ENCODE peak calls at places on chromosomes 5 and 9, in four cellular contexts. V is HL-60, U is K562, W is GM12878. Q is an unnamed sample.
A peak's percentile ranks its signal among the peaks of the same experiment; 100 is the strongest.

GRCh38 chr9:12718482-12719026 is 25.4 kb downstream of the TYRP1 start:
- DNase-seq in V (no peak), W (no peak), U (no peak), Q (no peak)

GRCh38 chr5:107469064-107469463 is 201.7 kb downstream of the EFNA5 start:
- DNase-seq in W (no peak), U (no peak), V (no peak), Q (no peak)

GRCh38 chr9:133945977-133946753 is 46.0 kb downstream of the VAV2 start:
- DNase-seq in V (no peak), U (no peak), W (no peak), Q (no peak)

GRCh38 chr5:44546283-44546682 is 157.1 kb upstream of the FGF10 start:
- DNase-seq in V (no peak), W (no peak), U (no peak), Q (no peak)

GRCh38 chr9:79129865-79130480 is 441.8 kb upstream of the TLE4 start:
- DNase-seq in W (no peak), V (peak; percentile 30), U (peak; percentile 11), Q (no peak)

GRCh38 chr5:110371011-110371724 is 355.3 kb downstream of the TMEM232 start:
- DNase-seq in W (peak; percentile 2), U (no peak), V (no peak), Q (no peak)

GRCh38 chr5:54743997-54744788 is 226.6 kb downstream of the SNX18 start:
- DNase-seq in V (peak; percentile 53), U (peak; percentile 66), W (peak; percentile 45), Q (peak; percentile 8)

GRCh38 chr9:91176426-91176825 is 185.3 kb downstream of the AUH start:
- DNase-seq in U (no peak), W (no peak), V (no peak), Q (no peak)

GRCh38 chr9:124179196-124180071 is 78.3 kb upstream of the NEK6 start:
- DNase-seq in U (no peak), V (no peak), W (no peak), Q (no peak)

GRCh38 chr5:140828402-140828737 is 610 bp downstream of the PCDHA6 start:
- DNase-seq in V (no peak), W (no peak), U (no peak), Q (no peak)

GRCh38 chr9:71638627-71639026 is 129.7 kb downstream of the CEMIP2 start:
- DNase-seq in U (no peak), W (no peak), V (no peak), Q (no peak)

GRCh38 chr5:76458492-76458863 is 55.4 kb downstream of the IQGAP2 start:
- DNase-seq in U (no peak), W (no peak), V (no peak), Q (no peak)

GRCh38 chr9:89374176-89374575 is 55.9 kb downstream of the SECISBP2 start:
- DNase-seq in U (no peak), V (no peak), W (no peak), Q (no peak)

GRCh38 chr9:37408933-37409710 is 13.4 kb upstream of the GRHPR start:
- DNase-seq in U (peak; percentile 71), V (no peak), W (peak; percentile 100), Q (peak; percentile 47)

GRCh38 chr9:27279611-27280010 is 17.3 kb downstream of the EQTN start:
- DNase-seq in W (no peak), V (no peak), U (no peak), Q (no peak)

GRCh38 chr9:14293801-14294200 is 20.1 kb downstream of the NFIB start:
- DNase-seq in U (no peak), W (no peak), V (no peak), Q (no peak)

GRCh38 chr5:53008751-53009150 is 19.6 kb downstream of the ITGA2 start:
- DNase-seq in U (no peak), W (no peak), V (no peak), Q (no peak)

GRCh38 chr5:93581738-93582414 is 857 bp upstream of the NR2F1-AS1 start:
- DNase-seq in U (no peak), W (no peak), V (no peak), Q (no peak)

GRCh38 chr5:98679963-98680362 is 93.5 kb upstream of the RGMB start:
- DNase-seq in U (no peak), W (no peak), V (no peak), Q (no peak)

GRCh38 chr5:18220631-18221030 is 586.4 kb downstream of the TAF11L14 start:
- DNase-seq in U (no peak), W (no peak), V (no peak), Q (no peak)

GRCh38 chr5:12896086-12896485 is 991.8 kb upstream of the CTNND2 start:
- DNase-seq in W (no peak), U (no peak), V (no peak), Q (no peak)

GRCh38 chr5:178561746-178562264 is 28.4 kb downstream of the COL23A1 start:
- DNase-seq in U (no peak), V (peak; percentile 52), W (no peak), Q (no peak)

GRCh38 chr5:174355208-174355612 is 309.7 kb downstream of the NSG2 start:
- DNase-seq in U (no peak), V (peak; percentile 16), W (no peak), Q (no peak)

GRCh38 chr5:147382776-147383175 is 127.1 kb downstream of the DPYSL3 start:
- DNase-seq in U (no peak), W (no peak), V (no peak), Q (no peak)

GRCh38 chr5:76582252-76583162 is 40.7 kb downstream of the F2RL2 start:
- DNase-seq in W (peak; percentile 79), U (no peak), V (peak; percentile 1), Q (no peak)

GRCh38 chr5:86763914-86764313 is 146.2 kb downstream of the COX7C start:
- DNase-seq in V (no peak), W (no peak), U (no peak), Q (no peak)

GRCh38 chr5:72600401-72600981 is 93.3 kb upstream of the ZNF366 start:
- DNase-seq in W (no peak), U (no peak), V (no peak), Q (no peak)

GRCh38 chr5:62327627-62328026 is 21.6 kb downstream of the KIF2A start:
- DNase-seq in V (no peak), U (no peak), W (no peak), Q (no peak)

GRCh38 chr5:76555114-76555513 is 68.1 kb downstream of the F2RL2 start:
- DNase-seq in U (no peak), W (no peak), V (no peak), Q (no peak)

GRCh38 chr5:43663916-43664315 is 60.9 kb downstream of the NNT start:
- DNase-seq in U (no peak), W (no peak), V (no peak), Q (no peak)

GRCh38 chr5:15522141-15522540 is 22.2 kb downstream of the FBXL7 start:
- DNase-seq in W (no peak), U (no peak), V (no peak), Q (no peak)

GRCh38 chr5:38297830-38298608 is 39.7 kb downstream of the EGFLAM start:
- DNase-seq in W (no peak), V (no peak), U (no peak), Q (no peak)

GRCh38 chr5:97297063-97297715 is 114.1 kb upstream of the RIOK2 start:
- DNase-seq in U (no peak), W (peak; percentile 11), V (peak; percentile 27), Q (peak; percentile 18)

GRCh38 chr5:151492729-151493128 is 45.3 kb downstream of the SLC36A1 start:
- DNase-seq in V (peak; percentile 26), U (no peak), W (no peak), Q (no peak)

GRCh38 chr5:115541586-115541985 is 3.0 kb downstream of the FEM1C start:
- DNase-seq in U (no peak), W (no peak), V (no peak), Q (no peak)

GRCh38 chr5:133818031-133818431 is 150.4 kb downstream of the C5orf15 start:
- DNase-seq in U (no peak), W (no peak), V (no peak), Q (no peak)

GRCh38 chr5:179261301-179262125 is 83.7 kb downstream of the ADAMTS2 start:
- DNase-seq in W (no peak), V (no peak), U (peak; percentile 49), Q (no peak)

DNA sequence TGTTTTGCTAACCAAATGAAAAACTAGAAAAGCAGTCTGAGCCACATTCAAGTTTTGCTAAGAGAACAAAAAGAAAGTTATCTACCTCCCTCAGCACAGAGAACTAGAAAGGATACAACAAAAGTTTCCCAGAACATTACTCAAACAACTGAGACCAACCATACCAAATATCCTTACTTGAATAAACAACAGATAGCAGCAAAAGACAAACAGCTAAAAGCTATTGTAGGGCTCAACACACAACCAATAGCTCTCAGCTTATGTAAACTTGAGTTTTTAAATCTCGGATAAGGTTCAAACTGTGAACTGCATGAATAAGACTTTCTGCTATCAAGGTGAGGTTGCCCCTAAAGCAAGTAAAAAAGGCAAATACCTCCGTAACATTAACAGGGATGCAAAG is 3.5 kb downstream of the EPB41L4A start:
- DNase-seq in V (no peak), U (no peak), W (no peak), Q (no peak)
- TF ChIP-seq SPI1 in V (no peak), U (no peak), W (no peak), Q (no peak)

GRCh38 chr5:92042237-92042636 is 659.1 kb upstream of the ARRDC3 start:
- DNase-seq in W (no peak), V (no peak), U (no peak), Q (no peak)
- TF ChIP-seq SPI1 in W (no peak), V (no peak), U (no peak), Q (no peak)

GRCh38 chr5:42026446-42026845 is 101.4 kb downstream of the FBXO4 start:
- DNase-seq in V (no peak), U (no peak), W (no peak), Q (no peak)

GRCh38 chr5:42022383-42022782 is 97.3 kb downstream of the FBXO4 start:
- DNase-seq in V (no peak), U (no peak), W (no peak), Q (no peak)

GRCh38 chr5:42021119-42021518 is 96.0 kb downstream of the FBXO4 start:
- DNase-seq in U (no peak), V (no peak), W (no peak), Q (no peak)

GRCh38 chr5:42021923-42022322 is 96.8 kb downstream of the FBXO4 start:
- DNase-seq in W (no peak), V (no peak), U (no peak), Q (no peak)
- TF ChIP-seq SPI1 in W (no peak), V (no peak), U (no peak), Q (no peak)

GRCh38 chr9:107481035-107481434 is 8.5 kb downstream of the KLF4 start:
- DNase-seq in U (no peak), V (no peak), W (no peak), Q (no peak)

GRCh38 chr9:107485451-107486043 is 4.0 kb downstream of the KLF4 start:
- DNase-seq in V (no peak), U (no peak), W (no peak), Q (no peak)

GRCh38 chr9:107486674-107487520 is 2.7 kb downstream of the KLF4 start:
- DNase-seq in V (no peak), U (no peak), W (no peak), Q (no peak)

GRCh38 chr9:107483666-107484065 is 5.9 kb downstream of the KLF4 start:
- DNase-seq in W (no peak), U (no peak), V (no peak), Q (no peak)

GRCh38 chr9:107484117-107484723 is 5.3 kb downstream of the KLF4 start:
- DNase-seq in V (peak; percentile 60), W (peak; percentile 7), U (peak; percentile 27), Q (no peak)
- TF ChIP-seq SPI1 in V (no peak), W (no peak), U (no peak), Q (no peak)